ENCODE peak calls at places on chromosomes 12 and 14, in seven cellular contexts. M is central memory CD8-positive, alpha-beta T cell; B is substantia nigra; U is nephron progenitor cell; O is CD8-positive, alpha-beta T cell; F is anterior cingulate cortex; C is WTC11. L is an unnamed sample.

GRCh38 chr12:107457536-107457935 is 228.1 kb upstream of the PWP1 start:
- DNase-seq in M (no peak), B (no peak), U (no peak), O (no peak), F (no peak), C (no peak), L (peak; percentile 76)

GRCh38 chr14:69392481-69392880 is 5.6 kb downstream of the ERH start:
- DNase-seq in M (no peak), B (no peak), U (no peak), O (no peak), F (no peak), C (no peak), L (no peak)

GRCh38 chr12:120774169-120774916 is 48.7 kb downstream of the ACADS start:
- DNase-seq in M (no peak), B (no peak), U (no peak), O (no peak), F (no peak), C (no peak), L (no peak)

GRCh38 chr12:24561411-24561871 is 387.5 kb downstream of the BCAT1 start:
- DNase-seq in M (no peak), B (no peak), U (peak; percentile 12), O (no peak), F (peak; percentile 27), C (no peak), L (peak; percentile 51)

GRCh38 chr14:86604546-86604945 is 1074.6 kb downstream of the FLRT2 start:
- DNase-seq in M (no peak), B (no peak), U (no peak), O (no peak), F (no peak), C (no peak), L (no peak)

GRCh38 chr14:69877492-69877891 is 1.7 kb upstream of the SMOC1 start:
- DNase-seq in M (no peak), B (no peak), U (no peak), O (no peak), F (no peak), C (no peak), L (no peak)

GRCh38 chr14:62162998-62163589 is 400.9 kb downstream of the SNAPC1 start:
- DNase-seq in M (no peak), B (no peak), U (peak; percentile 28), O (no peak), F (peak; percentile 2), C (peak; percentile 21), L (no peak)

GRCh38 chr12:69519871-69520270 is 49.7 kb downstream of the FRS2 start:
- DNase-seq in M (no peak), B (no peak), U (no peak), O (no peak), F (no peak), C (no peak), L (no peak)

GRCh38 chr12:32583535-32583934 is 95.6 kb upstream of the DNM1L start:
- DNase-seq in M (no peak), B (no peak), U (no peak), O (no peak), F (no peak), C (no peak), L (no peak)

GRCh38 chr12:43338848-43339526 is 213.0 kb downstream of the ADAMTS20 start:
- DNase-seq in M (no peak), B (no peak), U (peak; percentile 10), O (no peak), F (no peak), C (no peak), L (no peak)

GRCh38 chr14:61101803-61102548 is 120.9 kb downstream of the SLC38A6 start:
- DNase-seq in M (no peak), B (no peak), U (no peak), O (no peak), F (no peak), C (peak; percentile 34), L (no peak)

GRCh38 chr12:25362646-25363045 is 111.9 kb upstream of the KRAS start:
- DNase-seq in M (no peak), B (no peak), U (no peak), O (no peak), F (no peak), C (no peak), L (no peak)

GRCh38 chr12:32134144-32134888 is 27.7 kb downstream of the BICD1 start:
- DNase-seq in M (peak; percentile 18), B (no peak), U (no peak), O (peak; percentile 16), F (no peak), C (no peak), L (no peak)

GRCh38 chr14:42469637-42470426 is 863.2 kb downstream of the LRFN5 start:
- DNase-seq in M (no peak), B (no peak), U (no peak), O (no peak), F (no peak), C (no peak), L (no peak)

GRCh38 chr12:44812062-44812461 is 64.1 kb downstream of the NELL2 start:
- DNase-seq in M (peak; percentile 50), B (no peak), U (no peak), O (peak; percentile 19), F (no peak), C (no peak), L (no peak)

GRCh38 chr14:92417759-92418158 is 94.8 kb downstream of the SLC24A4 start:
- DNase-seq in M (no peak), B (no peak), U (no peak), O (no peak), F (no peak), C (no peak), L (no peak)

GRCh38 chr12:4032906-4033628 is 159.9 kb upstream of the PARP11 start:
- DNase-seq in M (no peak), B (no peak), U (no peak), O (no peak), F (no peak), C (no peak), L (no peak)

GRCh38 chr12:50006754-50007442 is 18.4 kb downstream of the RACGAP1 start:
- DNase-seq in M (no peak), B (no peak), U (no peak), O (no peak), F (no peak), C (no peak), L (no peak)

GRCh38 chr12:53751336-53752191 is at the start of gene CISTR:
- DNase-seq in M (no peak), B (no peak), U (peak; percentile 65), O (no peak), F (peak; percentile 58), C (peak; percentile 45), L (no peak)

GRCh38 chr14:76462330-76462729 is 86.4 kb downstream of the ESRRB start:
- DNase-seq in M (no peak), B (no peak), U (no peak), O (no peak), F (no peak), C (no peak), L (no peak)

GRCh38 chr12:51162217-51162616 is 10.7 kb downstream of the TFCP2 start:
- DNase-seq in M (no peak), B (no peak), U (no peak), O (no peak), F (no peak), C (no peak), L (no peak)

GRCh38 chr12:111363578-111363977 is 5.3 kb downstream of the PHETA1 start:
- DNase-seq in M (no peak), B (no peak), U (no peak), O (no peak), F (no peak), C (no peak), L (no peak)

GRCh38 chr14:100246809-100247428 is 8.0 kb downstream of the YY1 start:
- DNase-seq in M (no peak), B (no peak), U (no peak), O (no peak), F (no peak), C (no peak), L (no peak)

GRCh38 chr12:39505025-39505424 is 62.1 kb upstream of the KIF21A start:
- DNase-seq in M (no peak), B (no peak), U (no peak), O (no peak), F (no peak), C (no peak), L (no peak)

GRCh38 chr12:20472089-20472488 is 103.8 kb downstream of the PDE3A start:
- DNase-seq in M (no peak), B (no peak), U (no peak), O (no peak), F (no peak), C (no peak), L (no peak)

GRCh38 chr12:63966603-63966975 is 122.1 kb downstream of the SRGAP1 start:
- DNase-seq in M (no peak), B (no peak), U (no peak), O (no peak), F (no peak), C (no peak), L (no peak)

GRCh38 chr14:64510127-64510808 is 5.7 kb downstream of the ZBTB1 start:
- DNase-seq in M (no peak), B (no peak), U (no peak), O (no peak), F (no peak), C (no peak), L (no peak)

L was measured in right lobe of liver.